ENCODE peak calls at places on chromosomes 4 and X, in five cellular contexts. E is HCT116, D is H1, U is HepG2, I is IMR-90. P is an unnamed sample.

GRCh38 chrX:56503941-56504673 is 59.3 kb upstream of the UBQLN2 start:
- DNase-seq in U (no peak), E (no peak), I (no peak), D (no peak), P (no peak)

GRCh38 chrX:69282893-69283690 is 117.8 kb upstream of the PJA1 start:
- DNase-seq in U (no peak), D (no peak), I (no peak), E (no peak), P (peak; percentile 2)

GRCh38 chrX:125248931-125249330 is 70.7 kb upstream of the TEX13C start:
- DNase-seq in U (no peak), E (no peak), I (no peak), D (no peak), P (no peak)

GRCh38 chr4:7845493-7846124 is 94.1 kb downstream of the AFAP1 start:
- DNase-seq in E (no peak), U (peak; percentile 19), I (no peak), D (no peak), P (no peak)

GRCh38 chr4:5999830-6000365 is 18.3 kb downstream of the C4orf50 start:
- DNase-seq in I (no peak), U (no peak), E (no peak), D (no peak), P (no peak)

GRCh38 chr4:38529189-38530115 is 134.5 kb upstream of the KLF3 start:
- DNase-seq in U (no peak), I (no peak), D (no peak), E (no peak), P (peak; percentile 91)

GRCh38 chr4:57270350-57270749 is 160.2 kb upstream of the IGFBP7 start:
- DNase-seq in E (no peak), I (no peak), D (no peak), U (no peak), P (peak; percentile 11)

GRCh38 chr4:41427306-41427882 is 110.6 kb upstream of the LIMCH1 start:
- DNase-seq in U (no peak), E (no peak), I (no peak), D (no peak), P (no peak)

GRCh38 chr4:118287691-118288090 is 65.1 kb downstream of the PRSS12 start:
- DNase-seq in U (no peak), I (peak; percentile 46), D (no peak), E (no peak), P (no peak)

GRCh38 chrX:138925330-138925729 is 213.8 kb upstream of the FGF13 start:
- DNase-seq in E (no peak), I (peak; percentile 27), D (no peak), U (no peak), P (peak; percentile 76)

GRCh38 chrX:124829930-124830329 is 483.6 kb downstream of the SH2D1A start:
- DNase-seq in D (no peak), U (no peak), E (no peak), I (no peak), P (no peak)

GRCh38 chrX:118152721-118153120 is 36.1 kb upstream of the KLHL13 start:
- DNase-seq in I (no peak), D (no peak), E (no peak), U (no peak), P (no peak)

GRCh38 chr4:174058846-174059245 is 224.6 kb downstream of the FBXO8 start:
- DNase-seq in D (no peak), U (no peak), E (no peak), I (no peak), P (no peak)

GRCh38 chrX:9231491-9231890 is 197.6 kb upstream of the FAM9B start:
- DNase-seq in E (no peak), D (no peak), U (no peak), I (peak; percentile 33), P (no peak)

GRCh38 chr4:13917010-13917409 is 289.5 kb upstream of the BOD1L1 start:
- DNase-seq in I (peak; percentile 61), E (no peak), D (no peak), U (no peak), P (no peak)

GRCh38 chr4:155530290-155530689 is 136.4 kb upstream of the GUCY1A1 start:
- DNase-seq in D (no peak), I (no peak), E (no peak), U (no peak), P (no peak)

GRCh38 chr4:152628128-152628527 is 51.7 kb downstream of the TMEM154 start:
- DNase-seq in E (no peak), U (no peak), D (no peak), I (no peak), P (no peak)

GRCh38 chrX:56968980-56969379 is 26.4 kb downstream of the SPIN3 start:
- DNase-seq in D (no peak), I (peak; percentile 16), U (no peak), E (no peak), P (no peak)

GRCh38 chr4:9703391-9703790 is 78.0 kb upstream of the DRD5 start:
- DNase-seq in I (no peak), D (peak; percentile 51), U (peak; percentile 35), E (peak; percentile 52), P (peak; percentile 56)

GRCh38 chr4:3302164-3302785 is 9.5 kb downstream of the RGS12 start:
- DNase-seq in U (no peak), E (no peak), I (no peak), D (no peak), P (no peak)

GRCh38 chr4:99815597-99816011 is 1.0 kb upstream of the DAPP1 start:
- DNase-seq in E (peak; percentile 78), I (peak; percentile 20), U (peak; percentile 20), D (no peak), P (no peak)

GRCh38 chr4:10031663-10032590 is 10.6 kb upstream of the SLC2A9 start:
- DNase-seq in D (no peak), I (no peak), E (no peak), U (no peak), P (no peak)

GRCh38 chr4:40196260-40196659 is 571 bp upstream of the RHOH start:
- DNase-seq in E (no peak), D (no peak), I (no peak), U (no peak), P (no peak)

GRCh38 chrX:49172280-49172780 is 632 bp downstream of the PLP2 start:
- DNase-seq in E (no peak), I (peak; percentile 20), U (no peak), D (no peak), P (peak; percentile 53)
- TF ChIP-seq RAD21 in E (no peak), I (no peak), U (no peak), D (no peak), P (no peak)

DNA sequence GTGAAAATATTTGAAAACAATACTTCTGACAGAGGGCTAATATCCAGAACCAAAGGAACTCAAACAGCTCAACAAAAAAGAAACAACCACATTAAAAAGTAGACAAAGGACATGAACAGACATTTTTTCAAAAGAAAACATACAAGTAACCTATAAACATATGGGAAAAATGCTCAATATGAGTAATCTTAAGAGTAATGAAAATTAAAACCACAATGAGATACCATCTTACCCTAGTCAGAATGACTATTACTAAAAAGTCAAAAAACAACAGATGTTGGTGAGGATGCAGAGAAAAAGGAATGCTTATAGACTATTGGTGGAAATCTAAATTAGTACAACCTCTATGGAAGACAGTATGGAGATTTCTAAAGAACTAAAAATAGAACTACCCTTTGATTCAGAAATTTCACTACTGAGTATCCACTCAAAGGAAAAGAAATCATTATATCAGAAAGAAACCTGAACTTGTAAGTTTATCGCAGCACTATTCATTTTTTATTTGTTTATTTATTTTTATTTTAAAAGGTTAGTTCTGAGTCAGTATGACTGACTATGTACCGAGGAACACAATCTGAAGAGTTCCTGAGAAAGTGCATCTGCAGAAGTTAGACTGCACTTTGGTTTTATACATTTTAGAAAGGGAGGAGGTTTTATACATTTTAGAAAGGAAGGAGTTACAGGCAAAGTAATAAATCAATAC is 231.3 kb downstream of the INPP4B start:
- DNase-seq in I (peak; percentile 68), U (no peak), E (no peak), D (no peak), P (no peak)
- TF ChIP-seq RAD21 in I (no peak), U (no peak), E (no peak), D (no peak), P (no peak)

DNA sequence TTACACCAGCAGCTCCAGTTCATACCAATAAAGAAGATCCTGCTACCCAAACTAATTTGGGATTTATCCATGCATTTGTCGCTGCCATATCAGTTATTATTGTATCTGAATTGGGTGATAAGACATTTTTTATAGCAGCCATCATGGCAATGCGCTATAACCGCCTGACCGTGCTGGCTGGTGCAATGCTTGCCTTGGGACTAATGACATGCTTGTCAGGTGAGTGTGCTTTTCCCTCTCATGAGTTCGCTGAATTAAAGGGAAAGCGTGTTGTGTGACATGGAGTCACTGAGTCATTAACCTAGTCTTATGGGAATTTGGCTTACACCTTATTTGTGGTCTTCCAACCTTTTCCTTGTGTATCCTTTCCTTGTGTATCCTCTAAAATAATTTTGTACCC is 15.9 kb downstream of the TMEM165 start:
- DNase-seq in E (no peak), D (no peak), U (no peak), I (peak; percentile 37), P (no peak)
- TF ChIP-seq RAD21 in E (no peak), D (no peak), U (no peak), I (no peak), P (no peak)

GRCh38 chrX:13009844-13010243 is 34.6 kb downstream of the FAM9C start:
- DNase-seq in E (no peak), U (no peak), I (peak; percentile 48), D (no peak), P (no peak)

GRCh38 chrX:13014111-13015094 is 30.0 kb downstream of the FAM9C start:
- DNase-seq in I (no peak), E (no peak), D (no peak), U (no peak), P (no peak)

GRCh38 chrX:13015536-13016236 is 28.7 kb downstream of the FAM9C start:
- DNase-seq in E (no peak), U (no peak), I (no peak), D (no peak), P (no peak)

GRCh38 chrX:13010546-13010945 is 33.9 kb downstream of the FAM9C start:
- DNase-seq in U (no peak), I (no peak), D (no peak), E (no peak), P (no peak)

GRCh38 chrX:13013353-13014110 is 30.9 kb downstream of the FAM9C start:
- DNase-seq in U (no peak), I (no peak), D (no peak), E (no peak), P (peak; percentile 48)
- TF ChIP-seq RAD21 in U (no peak), I (no peak), D (no peak), E (no peak), P (no peak)

DNA sequence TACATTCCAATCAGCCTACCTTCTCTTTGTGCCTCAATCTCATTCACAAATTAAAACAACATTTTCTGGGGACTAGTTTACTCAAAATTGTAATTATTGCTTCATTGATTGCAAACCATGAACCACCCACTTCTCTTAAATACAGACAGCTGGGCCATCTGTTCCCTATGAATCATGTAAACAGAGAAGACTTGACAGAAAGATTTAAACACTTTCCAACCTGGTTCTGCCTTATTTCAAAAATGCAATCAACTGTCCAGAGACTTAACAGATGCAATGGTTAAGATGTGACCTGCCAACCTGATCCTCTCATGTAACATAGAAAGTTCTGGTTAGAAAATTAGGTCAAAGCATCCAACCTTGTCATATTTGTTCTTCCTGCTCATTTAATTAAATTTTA is 20.8 kb upstream of the SERTM2 start:
- DNase-seq in I (no peak), D (no peak), E (no peak), U (no peak), P (no peak)
- TF ChIP-seq RAD21 in I (no peak), D (no peak), E (no peak), U (no peak), P (no peak)

P was measured in K562.